ENCODE peak calls at places on chromosome 7, in eight cellular contexts. H is GM23338, S is dorsolateral prefrontal cortex, X is ascending aorta, Q is AG10803, J is lower lobe of right lung, F is coronary artery, M is MM.1S. W is an unnamed sample.

GRCh38 chr7:14748461-14748860 is 154.1 kb downstream of the DGKB start:
- DNase-seq in Q (peak; percentile 79), X (no peak), S (no peak), F (no peak), M (no peak), J (no peak), H (no peak), W (peak; percentile 97)

GRCh38 chr7:98212532-98213041 is 1.3 kb downstream of the BHLHA15 start:
- DNase-seq in M (no peak), J (peak; percentile 42), X (no peak), Q (no peak), F (peak; percentile 66), H (no peak), S (no peak), W (no peak)

GRCh38 chr7:26868841-26869505 is 4.6 kb upstream of the SKAP2 start:
- DNase-seq in Q (no peak), S (no peak), M (no peak), X (no peak), H (no peak), J (no peak), F (no peak), W (no peak)

GRCh38 chr7:90706067-90706716 is 110.1 kb downstream of the CDK14 start:
- DNase-seq in F (no peak), X (no peak), H (no peak), S (no peak), Q (no peak), J (no peak), M (no peak), W (no peak)

GRCh38 chr7:106952658-106953231 is 87.7 kb downstream of the PIK3CG start:
- DNase-seq in H (no peak), X (peak; percentile 33), S (no peak), M (no peak), F (no peak), Q (no peak), J (peak; percentile 60), W (peak; percentile 4)

GRCh38 chr7:134885967-134886352 is 100.3 kb upstream of the AGBL3 start:
- DNase-seq in H (no peak), X (no peak), J (no peak), Q (peak; percentile 87), S (no peak), F (no peak), M (no peak), W (peak; percentile 93)

GRCh38 chr7:142104550-142105527 is 6.7 kb upstream of the MGAM2 start:
- DNase-seq in J (no peak), F (no peak), S (no peak), H (no peak), Q (no peak), X (no peak), M (peak; percentile 9), W (no peak)

GRCh38 chr7:130071701-130072622 is 1.6 kb downstream of the KLHDC10 start:
- DNase-seq in S (peak; percentile 67), X (no peak), H (peak; percentile 91), J (no peak), Q (peak; percentile 83), F (no peak), M (peak; percentile 89), W (peak; percentile 93)

DNA sequence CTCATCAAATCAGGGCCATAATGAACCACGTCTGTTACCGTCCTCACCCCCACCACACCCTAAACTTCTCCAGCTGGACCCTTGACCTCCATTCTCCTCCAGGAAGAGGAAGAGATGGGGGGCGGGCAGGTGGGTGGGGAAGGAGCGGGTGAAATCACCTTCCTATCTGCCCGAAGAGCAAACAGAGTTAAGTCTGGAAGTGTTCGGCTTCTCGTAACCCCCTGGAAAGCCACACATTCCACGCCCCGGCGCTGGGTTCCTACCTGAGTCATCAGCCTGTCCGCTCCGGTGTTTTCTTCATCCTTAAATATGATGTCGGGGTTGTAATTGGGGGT is 736 bp downstream of the SHH start:
- DNase-seq in H (peak; percentile 65), M (no peak), Q (no peak), S (no peak), X (no peak), F (no peak), J (peak; percentile 48), W (no peak)
- H3K4me3 ChIP-seq in H (peak overlapping the region; percentile 55), M (no peak overlapping the region), Q (no peak overlapping the region), S (no peak overlapping the region), X (no peak overlapping the region), F (no peak overlapping the region), J (peak overlapping the region; percentile 35), W (peak overlapping the region; percentile 47)

GRCh38 chr7:155009570-155010157 is 6.7 kb upstream of the PAXIP1 start:
- DNase-seq in Q (peak; percentile 4), J (no peak), S (no peak), F (no peak), H (peak; percentile 64), X (no peak), M (peak; percentile 53), W (peak; percentile 2)
- TF ChIP-seq CTCF in Q (peak; percentile 36), J (peak; percentile 32), S (no peak), F (no peak), H (peak; percentile 81), X (peak; percentile 23), M (peak; percentile 66), W (peak; percentile 39)

GRCh38 chr7:1460757-1461639 is 1.7 kb upstream of the MICALL2 start:
- DNase-seq in H (peak; percentile 66), J (peak; percentile 77), S (no peak), M (no peak), Q (peak; percentile 73), X (peak; percentile 35), F (peak; percentile 87), W (peak; percentile 55)
- H3K4me3 ChIP-seq in H (no peak overlapping the region), J (peak overlapping the region; percentile 88), S (no peak overlapping the region), M (no peak overlapping the region), Q (peak overlapping the region; percentile 63), X (peak overlapping the region; percentile 63), F (peak overlapping the region; percentile 70), W (no peak overlapping the region)

GRCh38 chr7:103889451-103889850 is 100.0 kb downstream of the RELN start:
- DNase-seq in S (no peak), X (no peak), J (no peak), H (no peak), M (no peak), F (no peak), Q (no peak), W (no peak)

GRCh38 chr7:103887853-103888602 is 101.4 kb downstream of the RELN start:
- DNase-seq in F (no peak), H (peak; percentile 19), Q (no peak), S (no peak), J (no peak), X (no peak), M (no peak), W (no peak)

GRCh38 chr7:103887050-103887449 is 102.4 kb downstream of the RELN start:
- DNase-seq in H (no peak), M (no peak), S (no peak), J (no peak), F (no peak), X (no peak), Q (no peak), W (no peak)

DNA sequence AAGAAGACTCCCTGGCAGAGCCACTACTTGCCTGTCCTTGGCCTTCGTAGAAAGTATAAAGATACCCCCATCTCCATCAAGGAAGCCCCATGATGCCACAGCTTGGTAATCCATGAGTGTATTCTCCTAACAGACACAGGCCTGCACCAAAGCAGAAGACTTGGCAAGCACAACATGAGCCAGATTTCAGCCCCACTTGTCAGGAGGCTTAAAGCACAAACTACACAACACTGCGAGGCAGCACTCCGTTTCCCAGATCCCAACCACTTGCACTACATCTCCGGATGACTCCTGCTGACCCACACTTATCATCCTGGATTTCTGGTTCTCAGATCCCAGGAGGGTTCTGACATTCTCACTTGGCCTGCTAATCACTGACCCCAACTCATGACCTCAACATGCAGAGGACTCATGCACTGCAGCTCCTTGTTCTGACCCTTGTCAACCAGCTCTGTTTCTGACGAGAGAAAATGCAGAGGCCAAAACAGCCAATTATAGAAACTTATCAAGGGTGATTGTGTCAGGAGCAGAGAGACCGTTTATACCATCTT is 100.8 kb downstream of the RELN start:
- DNase-seq in M (no peak), J (no peak), H (no peak), F (no peak), S (no peak), Q (no peak), X (no peak), W (no peak)
- TF ChIP-seq CTCF in M (no peak), J (no peak), H (no peak), F (no peak), S (no peak), Q (no peak), X (no peak), W (no peak)

GRCh38 chr7:5597772-5598171 is 174.1 kb upstream of the TNRC18 start:
- DNase-seq in X (no peak), H (no peak), Q (peak; percentile 42), F (no peak), M (no peak), S (no peak), J (no peak), W (peak; percentile 35)

GRCh38 chr7:5598261-5598761 is 174.7 kb upstream of the TNRC18 start:
- DNase-seq in Q (peak; percentile 43), X (no peak), H (peak; percentile 50), S (no peak), F (no peak), M (no peak), J (no peak), W (no peak)

GRCh38 chr7:5596046-5596895 is 172.6 kb upstream of the TNRC18 start:
- DNase-seq in J (peak; percentile 71), M (no peak), H (peak; percentile 55), X (peak; percentile 64), S (peak; percentile 70), F (peak; percentile 90), Q (peak; percentile 93), W (peak; percentile 94)

GRCh38 chr7:5595545-5596045 is 172.0 kb upstream of the TNRC18 start:
- DNase-seq in S (no peak), Q (peak; percentile 49), J (no peak), H (no peak), F (no peak), X (no peak), M (no peak), W (no peak)

GRCh38 chr7:5596896-5597246 is 173.2 kb upstream of the TNRC18 start:
- DNase-seq in M (no peak), S (no peak), Q (no peak), F (no peak), J (no peak), X (no peak), H (no peak), W (no peak)
- H3K4me3 ChIP-seq in M (no peak overlapping the region), S (no peak overlapping the region), Q (peak overlapping the region; percentile 88), F (peak overlapping the region; percentile 81), J (no peak overlapping the region), X (peak overlapping the region; percentile 77), H (no peak overlapping the region), W (peak overlapping the region; percentile 67)

DNA sequence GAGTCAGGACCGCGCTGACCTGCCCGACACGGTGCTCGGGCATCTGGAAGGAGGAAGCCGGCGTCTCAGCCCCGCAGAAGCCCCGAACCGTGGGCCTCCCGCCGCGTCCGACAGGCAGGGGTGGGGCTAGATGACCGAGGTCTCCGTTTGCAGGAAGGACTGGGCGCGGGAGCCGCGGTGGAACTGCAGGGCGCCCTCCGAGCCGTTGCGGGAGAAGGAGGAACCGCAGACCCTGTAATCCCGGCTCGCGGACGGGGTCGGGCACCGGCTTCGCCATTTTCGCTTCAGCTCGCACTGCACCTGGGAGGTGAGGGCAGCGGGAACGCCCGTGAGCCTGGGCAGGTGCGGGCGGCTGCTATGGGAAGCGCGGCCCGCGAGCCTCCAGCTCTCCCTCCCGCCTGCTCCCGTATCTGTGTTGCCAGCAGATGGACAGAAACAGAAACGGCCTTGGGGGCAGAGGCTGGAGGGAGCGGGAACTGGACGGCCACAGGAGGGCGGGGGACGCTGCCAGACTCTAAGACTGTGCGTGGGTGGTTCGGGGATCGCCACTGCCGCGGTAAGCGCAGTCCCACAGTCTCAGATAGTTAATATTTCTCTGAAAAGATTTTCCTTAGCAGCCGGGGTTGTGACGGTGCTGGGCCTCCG is 114.1 kb downstream of the VIPR2 start:
- DNase-seq in S (peak; percentile 62), M (peak; percentile 41), X (no peak), Q (no peak), F (peak; percentile 81), H (peak; percentile 90), J (peak; percentile 76), W (peak; percentile 15)
- TF ChIP-seq CTCF in S (peak; percentile 17), M (peak; percentile 34), X (peak; percentile 54), Q (no peak), F (peak; percentile 53), H (peak; percentile 35), J (peak; percentile 46), W (peak; percentile 12)